ENCODE peak calls at places on chromosomes 7 and 10, in nine cellular contexts. One of them, this sample, is unnamed.

GRCh38 chr10:100939763-100940344 is 27.1 kb downstream of the SLF2 start:
- DNase-seq in foreskin keratinocyte: no peak
- DNase-seq in heart left ventricle: no peak
- DNase-seq in kidney: no peak
- DNase-seq in CD4-positive, alpha-beta memory T cell: no peak
- DNase-seq in naive thymus-derived CD4-positive, alpha-beta T cell: no peak
- DNase-seq in CD8-positive, alpha-beta memory T cell: no peak
- DNase-seq in uterus: no peak
- DNase-seq in HCT116: no peak
- DNase-seq in this sample: no peak

GRCh38 chr7:107563072-107563760 is 504 bp downstream of the COG5 start:
- DNase-seq in HCT116: peak; percentile 44
- DNase-seq in CD8-positive, alpha-beta memory T cell: no peak
- DNase-seq in kidney: no peak
- DNase-seq in heart left ventricle: no peak
- DNase-seq in foreskin keratinocyte: peak; percentile 70
- DNase-seq in uterus: no peak
- DNase-seq in CD4-positive, alpha-beta memory T cell: no peak
- DNase-seq in naive thymus-derived CD4-positive, alpha-beta T cell: peak; percentile 16
- DNase-seq in this sample: peak; percentile 65

GRCh38 chr10:48444861-48445841 is 138.7 kb downstream of the MAPK8 start:
- DNase-seq in uterus: no peak
- DNase-seq in kidney: peak; percentile 70
- DNase-seq in foreskin keratinocyte: no peak
- DNase-seq in CD8-positive, alpha-beta memory T cell: no peak
- DNase-seq in HCT116: no peak
- DNase-seq in naive thymus-derived CD4-positive, alpha-beta T cell: no peak
- DNase-seq in CD4-positive, alpha-beta memory T cell: no peak
- DNase-seq in heart left ventricle: peak; percentile 48
- DNase-seq in this sample: peak; percentile 36

GRCh38 chr10:91076991-91077548 is 143.4 kb upstream of the PCGF5 start:
- DNase-seq in heart left ventricle: no peak
- DNase-seq in foreskin keratinocyte: no peak
- DNase-seq in uterus: no peak
- DNase-seq in naive thymus-derived CD4-positive, alpha-beta T cell: no peak
- DNase-seq in CD8-positive, alpha-beta memory T cell: no peak
- DNase-seq in kidney: no peak
- DNase-seq in HCT116: no peak
- DNase-seq in CD4-positive, alpha-beta memory T cell: no peak
- DNase-seq in this sample: no peak

GRCh38 chr7:49852619-49853462 is 79.4 kb downstream of the VWC2 start:
- DNase-seq in kidney: no peak
- DNase-seq in foreskin keratinocyte: peak; percentile 51
- DNase-seq in naive thymus-derived CD4-positive, alpha-beta T cell: no peak
- DNase-seq in heart left ventricle: no peak
- DNase-seq in CD8-positive, alpha-beta memory T cell: no peak
- DNase-seq in CD4-positive, alpha-beta memory T cell: no peak
- DNase-seq in uterus: peak; percentile 26
- DNase-seq in HCT116: peak; percentile 13
- DNase-seq in this sample: no peak

GRCh38 chr7:125423444-125424155 is 494.0 kb upstream of the POT1 start:
- DNase-seq in CD8-positive, alpha-beta memory T cell: no peak
- DNase-seq in foreskin keratinocyte: peak; percentile 75
- DNase-seq in uterus: no peak
- DNase-seq in HCT116: no peak
- DNase-seq in naive thymus-derived CD4-positive, alpha-beta T cell: no peak
- DNase-seq in kidney: no peak
- DNase-seq in CD4-positive, alpha-beta memory T cell: no peak
- DNase-seq in heart left ventricle: no peak
- DNase-seq in this sample: no peak

GRCh38 chr10:122128357-122128756 is 139.4 kb downstream of the TACC2 start:
- DNase-seq in HCT116: no peak
- DNase-seq in CD4-positive, alpha-beta memory T cell: no peak
- DNase-seq in CD8-positive, alpha-beta memory T cell: no peak
- DNase-seq in heart left ventricle: peak; percentile 84
- DNase-seq in foreskin keratinocyte: no peak
- DNase-seq in uterus: peak; percentile 79
- DNase-seq in kidney: no peak
- DNase-seq in naive thymus-derived CD4-positive, alpha-beta T cell: no peak
- DNase-seq in this sample: peak; percentile 87

GRCh38 chr7:490461-491291 is 29.0 kb downstream of the PDGFA start:
- DNase-seq in naive thymus-derived CD4-positive, alpha-beta T cell: no peak
- DNase-seq in uterus: no peak
- DNase-seq in foreskin keratinocyte: peak; percentile 67
- DNase-seq in heart left ventricle: peak; percentile 47
- DNase-seq in CD4-positive, alpha-beta memory T cell: no peak
- DNase-seq in HCT116: no peak
- DNase-seq in CD8-positive, alpha-beta memory T cell: no peak
- DNase-seq in kidney: peak; percentile 63
- DNase-seq in this sample: no peak

GRCh38 chr7:5665106-5666025 is 116.1 kb downstream of the RNF216 start:
- DNase-seq in kidney: no peak
- DNase-seq in heart left ventricle: no peak
- DNase-seq in CD8-positive, alpha-beta memory T cell: peak; percentile 73
- DNase-seq in HCT116: peak; percentile 62
- DNase-seq in foreskin keratinocyte: peak; percentile 55
- DNase-seq in CD4-positive, alpha-beta memory T cell: peak; percentile 70
- DNase-seq in uterus: peak; percentile 74
- DNase-seq in naive thymus-derived CD4-positive, alpha-beta T cell: peak; percentile 55
- DNase-seq in this sample: peak; percentile 82

GRCh38 chr10:6179078-6179477 is 23.7 kb upstream of the PFKFB3 start:
- DNase-seq in kidney: no peak
- DNase-seq in HCT116: no peak
- DNase-seq in uterus: no peak
- DNase-seq in heart left ventricle: no peak
- DNase-seq in naive thymus-derived CD4-positive, alpha-beta T cell: no peak
- DNase-seq in CD8-positive, alpha-beta memory T cell: no peak
- DNase-seq in CD4-positive, alpha-beta memory T cell: no peak
- DNase-seq in foreskin keratinocyte: no peak
- DNase-seq in this sample: no peak

GRCh38 chr10:6178581-6178980 is 24.2 kb upstream of the PFKFB3 start:
- DNase-seq in CD4-positive, alpha-beta memory T cell: no peak
- DNase-seq in CD8-positive, alpha-beta memory T cell: no peak
- DNase-seq in HCT116: no peak
- DNase-seq in naive thymus-derived CD4-positive, alpha-beta T cell: no peak
- DNase-seq in uterus: no peak
- DNase-seq in kidney: no peak
- DNase-seq in heart left ventricle: no peak
- DNase-seq in foreskin keratinocyte: no peak
- DNase-seq in this sample: no peak

GRCh38 chr10:6175329-6176055 is 27.2 kb upstream of the PFKFB3 start:
- DNase-seq in naive thymus-derived CD4-positive, alpha-beta T cell: no peak
- DNase-seq in uterus: no peak
- DNase-seq in kidney: no peak
- DNase-seq in heart left ventricle: no peak
- DNase-seq in CD4-positive, alpha-beta memory T cell: no peak
- DNase-seq in CD8-positive, alpha-beta memory T cell: no peak
- DNase-seq in foreskin keratinocyte: no peak
- DNase-seq in HCT116: no peak
- DNase-seq in this sample: no peak

GRCh38 chr10:6177880-6178281 is 24.9 kb upstream of the PFKFB3 start:
- DNase-seq in foreskin keratinocyte: no peak
- DNase-seq in CD4-positive, alpha-beta memory T cell: no peak
- DNase-seq in kidney: no peak
- DNase-seq in HCT116: no peak
- DNase-seq in CD8-positive, alpha-beta memory T cell: no peak
- DNase-seq in uterus: no peak
- DNase-seq in naive thymus-derived CD4-positive, alpha-beta T cell: no peak
- DNase-seq in heart left ventricle: no peak
- DNase-seq in this sample: no peak

GRCh38 chr10:6176691-6177231 is 26.0 kb upstream of the PFKFB3 start:
- DNase-seq in heart left ventricle: no peak
- DNase-seq in HCT116: no peak
- DNase-seq in CD8-positive, alpha-beta memory T cell: no peak
- DNase-seq in uterus: no peak
- DNase-seq in naive thymus-derived CD4-positive, alpha-beta T cell: no peak
- DNase-seq in kidney: no peak
- DNase-seq in foreskin keratinocyte: peak; percentile 66
- DNase-seq in CD4-positive, alpha-beta memory T cell: no peak
- DNase-seq in this sample: no peak
- H3K4me1 ChIP-seq in heart left ventricle: peaks cover 54% of the 10 kb centered on the region
- H3K4me1 ChIP-seq in HCT116: no peaks in the 10 kb centered on the region
- H3K4me1 ChIP-seq in CD8-positive, alpha-beta memory T cell: peaks cover 34% of the 10 kb centered on the region
- H3K4me1 ChIP-seq in uterus: no peaks in the 10 kb centered on the region
- H3K4me1 ChIP-seq in naive thymus-derived CD4-positive, alpha-beta T cell: peaks cover 9% of the 10 kb centered on the region
- H3K4me1 ChIP-seq in kidney: no peaks in the 10 kb centered on the region
- H3K4me1 ChIP-seq in foreskin keratinocyte: peaks cover 4% of the 10 kb centered on the region
- H3K4me1 ChIP-seq in CD4-positive, alpha-beta memory T cell: peaks cover 36% of the 10 kb centered on the region
- H3K4me1 ChIP-seq in this sample: no peaks in the 10 kb centered on the region

GRCh38 chr7:134875867-134876266 is 96.4 kb downstream of the CALD1 start:
- DNase-seq in kidney: no peak
- DNase-seq in HCT116: no peak
- DNase-seq in CD8-positive, alpha-beta memory T cell: no peak
- DNase-seq in uterus: no peak
- DNase-seq in CD4-positive, alpha-beta memory T cell: no peak
- DNase-seq in heart left ventricle: no peak
- DNase-seq in naive thymus-derived CD4-positive, alpha-beta T cell: no peak
- DNase-seq in foreskin keratinocyte: no peak
- DNase-seq in this sample: no peak
- H3K4me1 ChIP-seq in kidney: no peaks in the 10 kb centered on the region
- H3K4me1 ChIP-seq in HCT116: no peaks in the 10 kb centered on the region
- H3K4me1 ChIP-seq in CD8-positive, alpha-beta memory T cell: no peaks in the 10 kb centered on the region
- H3K4me1 ChIP-seq in uterus: peaks cover 24% of the 10 kb centered on the region
- H3K4me1 ChIP-seq in CD4-positive, alpha-beta memory T cell: no peaks in the 10 kb centered on the region
- H3K4me1 ChIP-seq in heart left ventricle: peaks cover 55% of the 10 kb centered on the region
- H3K4me1 ChIP-seq in naive thymus-derived CD4-positive, alpha-beta T cell: no peaks in the 10 kb centered on the region
- H3K4me1 ChIP-seq in foreskin keratinocyte: no peaks in the 10 kb centered on the region
- H3K4me1 ChIP-seq in this sample: peaks cover 54% of the 10 kb centered on the region

GRCh38 chr10:79103078-79103477 is 34.3 kb downstream of the ZMIZ1 start:
- DNase-seq in CD4-positive, alpha-beta memory T cell: no peak
- DNase-seq in uterus: no peak
- DNase-seq in foreskin keratinocyte: no peak
- DNase-seq in heart left ventricle: no peak
- DNase-seq in naive thymus-derived CD4-positive, alpha-beta T cell: no peak
- DNase-seq in CD8-positive, alpha-beta memory T cell: no peak
- DNase-seq in kidney: no peak
- DNase-seq in HCT116: no peak
- DNase-seq in this sample: no peak

GRCh38 chr10:79102056-79102874 is 33.5 kb downstream of the ZMIZ1 start:
- DNase-seq in CD4-positive, alpha-beta memory T cell: no peak
- DNase-seq in HCT116: no peak
- DNase-seq in uterus: peak; percentile 82
- DNase-seq in heart left ventricle: peak; percentile 78
- DNase-seq in naive thymus-derived CD4-positive, alpha-beta T cell: no peak
- DNase-seq in CD8-positive, alpha-beta memory T cell: no peak
- DNase-seq in kidney: peak; percentile 90
- DNase-seq in foreskin keratinocyte: peak; percentile 9
- DNase-seq in this sample: peak; percentile 72

GRCh38 chr10:79100761-79101160 is 32.0 kb downstream of the ZMIZ1 start:
- DNase-seq in kidney: no peak
- DNase-seq in uterus: no peak
- DNase-seq in naive thymus-derived CD4-positive, alpha-beta T cell: no peak
- DNase-seq in CD8-positive, alpha-beta memory T cell: no peak
- DNase-seq in foreskin keratinocyte: no peak
- DNase-seq in heart left ventricle: no peak
- DNase-seq in HCT116: no peak
- DNase-seq in CD4-positive, alpha-beta memory T cell: no peak
- DNase-seq in this sample: no peak

GRCh38 chr10:79099898-79100448 is 31.2 kb downstream of the ZMIZ1 start:
- DNase-seq in naive thymus-derived CD4-positive, alpha-beta T cell: no peak
- DNase-seq in uterus: no peak
- DNase-seq in foreskin keratinocyte: peak; percentile 22
- DNase-seq in heart left ventricle: no peak
- DNase-seq in CD8-positive, alpha-beta memory T cell: no peak
- DNase-seq in kidney: no peak
- DNase-seq in CD4-positive, alpha-beta memory T cell: no peak
- DNase-seq in HCT116: no peak
- DNase-seq in this sample: no peak

GRCh38 chr10:79101560-79101971 is 32.8 kb downstream of the ZMIZ1 start:
- DNase-seq in uterus: no peak
- DNase-seq in heart left ventricle: no peak
- DNase-seq in kidney: no peak
- DNase-seq in naive thymus-derived CD4-positive, alpha-beta T cell: no peak
- DNase-seq in HCT116: no peak
- DNase-seq in foreskin keratinocyte: no peak
- DNase-seq in CD8-positive, alpha-beta memory T cell: no peak
- DNase-seq in CD4-positive, alpha-beta memory T cell: no peak
- DNase-seq in this sample: no peak
- H3K4me1 ChIP-seq in uterus: peaks cover 46% of the 10 kb centered on the region
- H3K4me1 ChIP-seq in heart left ventricle: peaks cover 99% of the 10 kb centered on the region
- H3K4me1 ChIP-seq in kidney: peaks cover 71% of the 10 kb centered on the region
- H3K4me1 ChIP-seq in naive thymus-derived CD4-positive, alpha-beta T cell: no peaks in the 10 kb centered on the region
- H3K4me1 ChIP-seq in HCT116: peaks cover 25% of the 10 kb centered on the region
- H3K4me1 ChIP-seq in foreskin keratinocyte: peaks cover 8% of the 10 kb centered on the region
- H3K4me1 ChIP-seq in CD8-positive, alpha-beta memory T cell: peaks cover 20% of the 10 kb centered on the region
- H3K4me1 ChIP-seq in CD4-positive, alpha-beta memory T cell: peaks cover 53% of the 10 kb centered on the region
- H3K4me1 ChIP-seq in this sample: peaks cover 3% of the 10 kb centered on the region

DNA sequence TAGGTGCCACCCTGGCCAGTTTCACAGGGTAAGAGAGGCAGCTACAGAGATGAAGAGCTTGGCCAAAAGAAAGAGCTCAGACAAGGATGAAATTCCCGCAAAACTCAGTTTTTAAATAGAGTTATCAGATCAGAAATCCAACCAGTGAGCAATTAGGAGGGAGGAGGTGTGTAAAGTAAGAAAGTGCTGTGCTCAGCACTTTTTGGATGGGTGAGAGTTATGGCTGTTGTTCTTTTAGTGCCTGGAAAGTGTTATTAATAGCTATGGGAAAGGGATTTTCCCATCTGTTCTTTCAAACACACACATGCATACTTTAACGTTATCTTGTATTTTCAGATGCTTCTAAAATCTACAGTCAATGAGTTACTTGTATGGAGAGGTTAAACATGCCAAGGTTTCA is 107.3 kb upstream of the TMEM72 start:
- DNase-seq in naive thymus-derived CD4-positive, alpha-beta T cell: no peak
- DNase-seq in CD8-positive, alpha-beta memory T cell: no peak
- DNase-seq in HCT116: no peak
- DNase-seq in heart left ventricle: no peak
- DNase-seq in foreskin keratinocyte: no peak
- DNase-seq in kidney: no peak
- DNase-seq in uterus: no peak
- DNase-seq in CD4-positive, alpha-beta memory T cell: no peak
- DNase-seq in this sample: no peak
- H3K4me1 ChIP-seq in naive thymus-derived CD4-positive, alpha-beta T cell: no peaks in the 10 kb centered on the region
- H3K4me1 ChIP-seq in CD8-positive, alpha-beta memory T cell: no peaks in the 10 kb centered on the region
- H3K4me1 ChIP-seq in HCT116: no peaks in the 10 kb centered on the region
- H3K4me1 ChIP-seq in heart left ventricle: peaks cover 51% of the 10 kb centered on the region
- H3K4me1 ChIP-seq in foreskin keratinocyte: no peaks in the 10 kb centered on the region
- H3K4me1 ChIP-seq in kidney: peaks cover 13% of the 10 kb centered on the region
- H3K4me1 ChIP-seq in uterus: no peaks in the 10 kb centered on the region
- H3K4me1 ChIP-seq in CD4-positive, alpha-beta memory T cell: no peaks in the 10 kb centered on the region
- H3K4me1 ChIP-seq in this sample: no peaks in the 10 kb centered on the region

DNA sequence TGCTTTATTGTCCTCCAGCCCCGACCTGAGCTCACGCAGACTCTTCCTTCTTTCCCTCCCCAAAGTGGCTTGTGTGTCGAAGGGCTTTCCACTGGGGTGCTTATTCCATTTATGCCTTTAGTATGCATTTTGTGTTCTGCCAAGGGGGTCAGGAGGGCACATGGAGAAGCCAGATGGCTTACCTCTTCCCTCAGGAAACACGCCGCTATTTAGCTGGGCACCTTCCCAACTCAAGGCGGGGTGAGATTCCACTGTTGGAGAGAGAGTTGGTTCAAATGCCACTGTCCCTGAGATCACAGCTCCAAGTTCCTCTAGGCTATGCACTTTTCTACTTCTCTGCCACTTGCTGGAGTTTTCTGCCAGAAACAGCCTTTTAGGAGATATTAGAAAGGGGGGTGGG is 1091.8 kb downstream of the LRMDA start:
- DNase-seq in HCT116: no peak
- DNase-seq in kidney: no peak
- DNase-seq in heart left ventricle: no peak
- DNase-seq in uterus: peak; percentile 45
- DNase-seq in naive thymus-derived CD4-positive, alpha-beta T cell: no peak
- DNase-seq in CD8-positive, alpha-beta memory T cell: no peak
- DNase-seq in CD4-positive, alpha-beta memory T cell: no peak
- DNase-seq in foreskin keratinocyte: no peak
- DNase-seq in this sample: no peak
- H3K4me1 ChIP-seq in HCT116: no peaks in the 10 kb centered on the region
- H3K4me1 ChIP-seq in kidney: no peaks in the 10 kb centered on the region
- H3K4me1 ChIP-seq in heart left ventricle: no peaks in the 10 kb centered on the region
- H3K4me1 ChIP-seq in uterus: no peaks in the 10 kb centered on the region
- H3K4me1 ChIP-seq in naive thymus-derived CD4-positive, alpha-beta T cell: no peaks in the 10 kb centered on the region
- H3K4me1 ChIP-seq in CD8-positive, alpha-beta memory T cell: no peaks in the 10 kb centered on the region
- H3K4me1 ChIP-seq in CD4-positive, alpha-beta memory T cell: no peaks in the 10 kb centered on the region
- H3K4me1 ChIP-seq in foreskin keratinocyte: no peaks in the 10 kb centered on the region
- H3K4me1 ChIP-seq in this sample: no peaks in the 10 kb centered on the region